ENCODE peak calls at places on chromosomes 6 and 20, in eight cellular contexts. One of them, this sample, is unnamed. For H3K4me1 and H3K36me3, the result is how much of the 10 kb centered on the place peaks cover.

GRCh38 chr20:17169575-17170136 is 57.2 kb upstream of the PCSK2 start:
- DNase-seq in Karpas-422: no peak
- DNase-seq in astrocyte: no peak
- DNase-seq in Caco-2: no peak
- DNase-seq in A673: peak
- DNase-seq in lower lobe of right lung: no peak
- DNase-seq in heart left ventricle: no peak
- DNase-seq in CD8-positive, alpha-beta T cell: no peak
- DNase-seq in this sample: peak

GRCh38 chr6:88871498-88871897 is 91.9 kb downstream of the RNGTT start:
- DNase-seq in Karpas-422: no peak
- DNase-seq in astrocyte: no peak
- DNase-seq in Caco-2: no peak
- DNase-seq in A673: no peak
- DNase-seq in lower lobe of right lung: no peak
- DNase-seq in heart left ventricle: no peak
- DNase-seq in CD8-positive, alpha-beta T cell: no peak
- DNase-seq in this sample: no peak

GRCh38 chr20:11454966-11455799 is 462.5 kb upstream of the BTBD3 start:
- DNase-seq in Karpas-422: no peak
- DNase-seq in astrocyte: peak
- DNase-seq in Caco-2: peak
- DNase-seq in A673: peak
- DNase-seq in lower lobe of right lung: no peak
- DNase-seq in heart left ventricle: no peak
- DNase-seq in CD8-positive, alpha-beta T cell: no peak
- DNase-seq in this sample: peak

GRCh38 chr6:11714116-11714797 is 64.3 kb downstream of the ADTRP start:
- DNase-seq in Karpas-422: no peak
- DNase-seq in astrocyte: no peak
- DNase-seq in Caco-2: no peak
- DNase-seq in A673: no peak
- DNase-seq in lower lobe of right lung: no peak
- DNase-seq in heart left ventricle: no peak
- DNase-seq in CD8-positive, alpha-beta T cell: no peak
- DNase-seq in this sample: no peak

GRCh38 chr6:12328701-12329100 is 38.5 kb downstream of the EDN1 start:
- DNase-seq in Karpas-422: no peak
- DNase-seq in astrocyte: no peak
- DNase-seq in Caco-2: no peak
- DNase-seq in A673: no peak
- DNase-seq in lower lobe of right lung: no peak
- DNase-seq in heart left ventricle: no peak
- DNase-seq in CD8-positive, alpha-beta T cell: no peak
- DNase-seq in this sample: no peak

GRCh38 chr6:72037006-72037405 is 150.7 kb downstream of the RIMS1 start:
- DNase-seq in Karpas-422: no peak
- DNase-seq in astrocyte: no peak
- DNase-seq in Caco-2: no peak
- DNase-seq in A673: no peak
- DNase-seq in lower lobe of right lung: no peak
- DNase-seq in heart left ventricle: no peak
- DNase-seq in CD8-positive, alpha-beta T cell: no peak
- DNase-seq in this sample: no peak

GRCh38 chr6:158543606-158544185 is 16.2 kb upstream of the TMEM181 start:
- DNase-seq in Karpas-422: no peak
- DNase-seq in astrocyte: no peak
- DNase-seq in Caco-2: no peak
- DNase-seq in A673: no peak
- DNase-seq in lower lobe of right lung: no peak
- DNase-seq in heart left ventricle: no peak
- DNase-seq in CD8-positive, alpha-beta T cell: no peak
- DNase-seq in this sample: no peak

GRCh38 chr20:32474009-32474716 is 111.0 kb downstream of the NOL4L start:
- DNase-seq in Karpas-422: no peak
- DNase-seq in astrocyte: no peak
- DNase-seq in Caco-2: peak
- DNase-seq in A673: no peak
- DNase-seq in lower lobe of right lung: no peak
- DNase-seq in heart left ventricle: no peak
- DNase-seq in CD8-positive, alpha-beta T cell: no peak
- DNase-seq in this sample: no peak

GRCh38 chr6:26311012-26311384 is 54.0 kb upstream of the BTN3A2 start:
- DNase-seq in Karpas-422: peak
- DNase-seq in astrocyte: peak
- DNase-seq in Caco-2: peak
- DNase-seq in A673: peak
- DNase-seq in lower lobe of right lung: no peak
- DNase-seq in heart left ventricle: no peak
- DNase-seq in CD8-positive, alpha-beta T cell: peak
- DNase-seq in this sample: no peak

GRCh38 chr20:25238319-25239037 is 9.4 kb upstream of the PYGB start:
- DNase-seq in Karpas-422: no peak
- DNase-seq in astrocyte: peak
- DNase-seq in Caco-2: no peak
- DNase-seq in A673: no peak
- DNase-seq in lower lobe of right lung: no peak
- DNase-seq in heart left ventricle: no peak
- DNase-seq in CD8-positive, alpha-beta T cell: no peak
- DNase-seq in this sample: no peak

GRCh38 chr20:62977613-62978558 is 25.4 kb downstream of the SLC17A9 start:
- DNase-seq in Karpas-422: peak
- DNase-seq in astrocyte: no peak
- DNase-seq in Caco-2: no peak
- DNase-seq in A673: peak
- DNase-seq in lower lobe of right lung: no peak
- DNase-seq in heart left ventricle: no peak
- DNase-seq in CD8-positive, alpha-beta T cell: peak
- DNase-seq in this sample: peak

GRCh38 chr6:51633424-51633823 is 454.0 kb downstream of the PKHD1 start:
- DNase-seq in Karpas-422: no peak
- DNase-seq in astrocyte: no peak
- DNase-seq in Caco-2: no peak
- DNase-seq in A673: no peak
- DNase-seq in lower lobe of right lung: no peak
- DNase-seq in heart left ventricle: no peak
- DNase-seq in CD8-positive, alpha-beta T cell: no peak
- DNase-seq in this sample: no peak

GRCh38 chr6:116596815-116597214 is 19.5 kb upstream of the RSPH4A start:
- DNase-seq in Karpas-422: no peak
- DNase-seq in astrocyte: peak
- DNase-seq in Caco-2: peak
- DNase-seq in A673: peak
- DNase-seq in lower lobe of right lung: no peak
- DNase-seq in heart left ventricle: no peak
- DNase-seq in CD8-positive, alpha-beta T cell: no peak
- DNase-seq in this sample: no peak

GRCh38 chr6:21753571-21754108 is 160.1 kb downstream of the SOX4 start:
- DNase-seq in Karpas-422: no peak
- DNase-seq in astrocyte: peak
- DNase-seq in Caco-2: no peak
- DNase-seq in A673: no peak
- DNase-seq in lower lobe of right lung: no peak
- DNase-seq in heart left ventricle: no peak
- DNase-seq in CD8-positive, alpha-beta T cell: no peak
- DNase-seq in this sample: no peak

GRCh38 chr6:52362443-52363221 is 681 bp downstream of the PAQR8 start:
- DNase-seq in Karpas-422: peak
- DNase-seq in astrocyte: no peak
- DNase-seq in Caco-2: peak
- DNase-seq in A673: peak
- DNase-seq in lower lobe of right lung: peak
- DNase-seq in heart left ventricle: peak
- DNase-seq in CD8-positive, alpha-beta T cell: peak
- DNase-seq in this sample: peak

GRCh38 chr6:113103618-113104390 is 753.3 kb upstream of the MARCKS start:
- DNase-seq in Karpas-422: no peak
- DNase-seq in astrocyte: peak
- DNase-seq in Caco-2: no peak
- DNase-seq in A673: peak
- DNase-seq in lower lobe of right lung: no peak
- DNase-seq in heart left ventricle: no peak
- DNase-seq in CD8-positive, alpha-beta T cell: no peak
- DNase-seq in this sample: no peak

DNA sequence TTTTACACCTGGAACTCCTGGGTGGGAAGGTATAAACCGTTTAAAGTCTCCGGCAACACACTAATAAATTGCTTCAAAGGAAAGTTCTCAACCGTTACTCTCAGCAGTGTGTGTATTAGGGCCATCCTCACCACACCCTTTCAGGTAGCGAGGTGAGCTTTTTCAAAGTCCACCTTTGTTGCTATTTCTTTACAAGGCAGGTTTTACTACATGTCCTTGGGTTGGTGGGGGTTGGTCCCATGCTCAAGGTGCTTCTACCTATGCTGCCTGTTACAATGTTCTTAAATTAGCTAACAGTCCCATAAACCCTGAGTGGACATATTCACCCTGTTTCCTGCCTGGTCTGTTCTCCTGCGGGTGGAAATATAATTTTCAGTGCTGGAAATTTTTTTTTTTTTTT is 13.2 kb upstream of the OSER1 start:
- DNase-seq in Karpas-422: no peak
- DNase-seq in astrocyte: no peak
- DNase-seq in Caco-2: no peak
- DNase-seq in A673: no peak
- DNase-seq in lower lobe of right lung: no peak
- DNase-seq in heart left ventricle: no peak
- DNase-seq in CD8-positive, alpha-beta T cell: no peak
- DNase-seq in this sample: peak
- H3K4me3 ChIP-seq in Karpas-422: no peak
- H3K4me3 ChIP-seq in astrocyte: no peak
- H3K4me3 ChIP-seq in Caco-2: no peak
- H3K4me3 ChIP-seq in A673: no peak
- H3K4me3 ChIP-seq in lower lobe of right lung: no peak
- H3K4me3 ChIP-seq in heart left ventricle: no peak
- H3K4me3 ChIP-seq in CD8-positive, alpha-beta T cell: no peak
- H3K4me3 ChIP-seq in this sample: no peak

GRCh38 chr6:14454467-14454763 is 336.8 kb downstream of the CD83 start:
- DNase-seq in Karpas-422: no peak
- DNase-seq in astrocyte: no peak
- DNase-seq in Caco-2: no peak
- DNase-seq in A673: no peak
- DNase-seq in lower lobe of right lung: no peak
- DNase-seq in heart left ventricle: no peak
- DNase-seq in CD8-positive, alpha-beta T cell: peak
- DNase-seq in this sample: peak
- H3K4me1 ChIP-seq in Karpas-422: under half
- H3K4me1 ChIP-seq in astrocyte: under half
- H3K4me1 ChIP-seq in Caco-2: under half
- H3K4me1 ChIP-seq in A673: under half
- H3K4me1 ChIP-seq in lower lobe of right lung: under half
- H3K4me1 ChIP-seq in heart left ventricle: under half
- H3K4me1 ChIP-seq in CD8-positive, alpha-beta T cell: under half
- H3K4me1 ChIP-seq in this sample: under half

GRCh38 chr6:36851149-36851614 is 11.9 kb upstream of the CPNE5 start:
- DNase-seq in Karpas-422: peak
- DNase-seq in astrocyte: peak
- DNase-seq in Caco-2: peak
- DNase-seq in A673: peak
- DNase-seq in lower lobe of right lung: no peak
- DNase-seq in heart left ventricle: peak
- DNase-seq in CD8-positive, alpha-beta T cell: no peak
- DNase-seq in this sample: peak

GRCh38 chr6:36855750-36856149 is 16.5 kb upstream of the CPNE5 start:
- DNase-seq in Karpas-422: no peak
- DNase-seq in astrocyte: no peak
- DNase-seq in Caco-2: no peak
- DNase-seq in A673: no peak
- DNase-seq in lower lobe of right lung: no peak
- DNase-seq in heart left ventricle: no peak
- DNase-seq in CD8-positive, alpha-beta T cell: no peak
- DNase-seq in this sample: no peak

GRCh38 chr6:36852481-36853147 is 13.4 kb upstream of the CPNE5 start:
- DNase-seq in Karpas-422: no peak
- DNase-seq in astrocyte: peak
- DNase-seq in Caco-2: no peak
- DNase-seq in A673: peak
- DNase-seq in lower lobe of right lung: no peak
- DNase-seq in heart left ventricle: no peak
- DNase-seq in CD8-positive, alpha-beta T cell: no peak
- DNase-seq in this sample: no peak

GRCh38 chr6:36851632-36852031 is 12.4 kb upstream of the CPNE5 start:
- DNase-seq in Karpas-422: no peak
- DNase-seq in astrocyte: no peak
- DNase-seq in Caco-2: no peak
- DNase-seq in A673: no peak
- DNase-seq in lower lobe of right lung: no peak
- DNase-seq in heart left ventricle: no peak
- DNase-seq in CD8-positive, alpha-beta T cell: no peak
- DNase-seq in this sample: no peak

DNA sequence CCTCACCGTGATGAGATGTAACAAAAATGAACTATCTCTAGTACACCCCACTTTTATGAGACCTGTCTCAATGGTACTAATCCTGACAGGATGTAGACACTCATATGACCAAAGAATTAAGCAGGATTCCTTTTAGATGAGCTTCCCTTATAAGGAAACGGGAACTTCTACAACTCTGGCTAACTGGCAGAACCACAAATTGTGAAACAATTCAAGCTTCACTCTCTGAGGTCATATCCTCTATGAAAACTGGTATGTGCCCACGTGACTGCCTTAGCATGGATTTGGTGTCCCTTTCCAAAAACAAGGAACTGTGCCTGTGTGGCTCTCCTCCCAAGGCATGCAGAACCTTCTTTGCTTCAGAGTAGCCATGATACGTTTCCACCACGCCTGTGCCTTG is 14.1 kb upstream of the CPNE5 start:
- DNase-seq in Karpas-422: no peak
- DNase-seq in astrocyte: peak
- DNase-seq in Caco-2: no peak
- DNase-seq in A673: peak
- DNase-seq in lower lobe of right lung: no peak
- DNase-seq in heart left ventricle: no peak
- DNase-seq in CD8-positive, alpha-beta T cell: no peak
- DNase-seq in this sample: no peak
- H3K36me3 ChIP-seq in Karpas-422: under half
- H3K36me3 ChIP-seq in astrocyte: under half
- H3K36me3 ChIP-seq in Caco-2: under half
- H3K36me3 ChIP-seq in A673: under half
- H3K36me3 ChIP-seq in lower lobe of right lung: under half
- H3K36me3 ChIP-seq in heart left ventricle: under half
- H3K36me3 ChIP-seq in CD8-positive, alpha-beta T cell: under half
- H3K36me3 ChIP-seq in this sample: under half

DNA sequence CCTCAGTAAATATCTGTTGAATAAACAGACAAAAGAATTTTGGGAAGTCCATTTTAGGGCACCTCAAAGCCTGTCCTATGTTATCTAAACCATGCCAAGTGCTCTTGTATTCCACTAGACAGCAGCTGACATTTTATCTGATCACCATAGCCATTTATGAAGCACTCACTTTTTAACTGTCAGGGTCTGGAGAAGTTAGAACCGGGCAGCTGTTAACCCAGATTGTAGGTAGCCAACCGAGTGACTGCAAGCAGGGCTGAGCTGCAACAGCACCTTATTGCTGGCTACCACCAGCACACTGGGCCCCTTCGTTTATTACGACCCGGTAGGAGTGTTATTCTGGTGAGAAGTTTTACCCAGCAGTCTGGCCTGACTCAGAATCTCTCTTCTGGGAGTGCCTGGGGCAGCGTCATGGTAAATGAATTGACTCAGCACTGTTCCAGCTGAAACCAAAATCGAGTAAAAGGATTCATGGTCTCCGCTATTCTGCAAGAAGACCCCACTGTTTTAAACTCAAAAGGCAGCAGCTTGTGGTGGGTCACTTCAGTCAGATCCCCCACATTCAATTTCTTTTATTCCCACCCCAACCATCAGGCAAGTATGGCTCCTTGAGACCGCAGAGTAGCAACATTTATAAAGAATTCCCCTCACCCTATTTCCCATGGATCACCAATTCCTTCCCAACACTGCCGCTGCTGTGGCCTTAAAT is 1.7 kb downstream of the UBE2V1 start:
- DNase-seq in Karpas-422: no peak
- DNase-seq in astrocyte: peak
- DNase-seq in Caco-2: no peak
- DNase-seq in A673: no peak
- DNase-seq in lower lobe of right lung: no peak
- DNase-seq in heart left ventricle: no peak
- DNase-seq in CD8-positive, alpha-beta T cell: no peak
- DNase-seq in this sample: peak
- H3K4me3 ChIP-seq in Karpas-422: peak
- H3K4me3 ChIP-seq in astrocyte: peak
- H3K4me3 ChIP-seq in Caco-2: peak
- H3K4me3 ChIP-seq in A673: peak
- H3K4me3 ChIP-seq in lower lobe of right lung: peak
- H3K4me3 ChIP-seq in heart left ventricle: peak
- H3K4me3 ChIP-seq in CD8-positive, alpha-beta T cell: peak
- H3K4me3 ChIP-seq in this sample: peak

This sample was measured in small intestine.